ENCODE peak calls at places on chromosomes 13 and 19, in eight cellular contexts. J is hypothalamus; I is stimulated activated CD4-positive, alpha-beta T cell treated with anti-CD3 and anti-CD28 coated beads, Interleukin-4, amount 100 ng/mL, for 48 hours; O is esophagus muscularis mucosa; D is Karpas-422; N is esophagus squamous epithelium; H is DMS53; X is left ventricle myocardium inferior. A is an unnamed sample.

GRCh38 chr19:6076291-6076665 is 34.0 kb downstream of the RFX2 start:
- DNase-seq in J (no peak), I (no peak), O (no peak), D (no peak), N (no peak), H (no peak), X (no peak), A (no peak)

GRCh38 chr19:44776402-44777096 is 1.1 kb upstream of the CBLC start:
- DNase-seq in J (no peak), I (no peak), O (no peak), D (no peak), N (no peak), H (no peak), X (no peak), A (no peak)

GRCh38 chr13:78137404-78138142 is 218.9 kb upstream of the EDNRB start:
- DNase-seq in J (no peak), I (no peak), O (no peak), D (peak), N (no peak), H (peak), X (no peak), A (peak)

GRCh38 chr19:3608079-3608641 is 1.5 kb upstream of the TBXA2R start:
- DNase-seq in J (no peak), I (no peak), O (no peak), D (no peak), N (no peak), H (no peak), X (no peak), A (no peak)

GRCh38 chr13:40379186-40379585 is 287.3 kb downstream of the FOXO1 start:
- DNase-seq in J (no peak), I (no peak), O (no peak), D (no peak), N (no peak), H (no peak), X (no peak), A (peak)

GRCh38 chr19:17183858-17184271 is 31.3 kb upstream of the USE1 start:
- DNase-seq in J (no peak), I (no peak), O (no peak), D (no peak), N (no peak), H (no peak), X (no peak), A (peak)

GRCh38 chr19:8526345-8527062 is 12.5 kb upstream of the ZNF414 start:
- DNase-seq in J (peak), I (no peak), O (peak), D (no peak), N (no peak), H (no peak), X (peak), A (peak)

GRCh38 chr19:28642787-28643186 is 570.2 kb downstream of the UQCRFS1 start:
- DNase-seq in J (no peak), I (no peak), O (peak), D (no peak), N (no peak), H (no peak), X (no peak), A (no peak)

GRCh38 chr19:1873524-1874473 is 10.4 kb upstream of the KLF16 start:
- DNase-seq in J (peak), I (no peak), O (no peak), D (no peak), N (no peak), H (no peak), X (peak), A (no peak)